ENCODE peak calls at places on chromosomes 11 and 22, in eight cellular contexts. R, U, M, N, V, Y, J and Z are unnamed samples.

GRCh38 chr11:70671083-70671482 is 272.8 kb downstream of the CTTN start:
- DNase-seq in R (no peak), U (no peak), M (no peak), N (no peak), V (no peak), Y (no peak), J (no peak), Z (no peak)

GRCh38 chr11:35045219-35045819 is 93.7 kb upstream of the CD44 start:
- DNase-seq in R (no peak), U (no peak), M (peak), N (peak), V (no peak), Y (no peak), J (no peak), Z (no peak)

GRCh38 chr11:121829159-121829643 is 286.8 kb downstream of the BLID start:
- DNase-seq in R (peak), U (no peak), M (peak), N (no peak), V (no peak), Y (no peak), J (peak), Z (no peak)

GRCh38 chr11:1771700-1772099 is 8.0 kb upstream of the CTSD start:
- DNase-seq in R (peak), U (no peak), M (no peak), N (peak), V (peak), Y (no peak), J (no peak), Z (no peak)

GRCh38 chr11:123202723-123203122 is 7.7 kb upstream of the CLMP start:
- DNase-seq in R (no peak), U (no peak), M (no peak), N (no peak), V (no peak), Y (no peak), J (peak), Z (no peak)

GRCh38 chr11:67504023-67504949 is 877 bp downstream of the PITPNM1 start:
- DNase-seq in R (peak), U (peak), M (peak), N (peak), V (no peak), Y (no peak), J (peak), Z (no peak)

GRCh38 chr11:9573775-9574555 is 495 bp downstream of the WEE1 start:
- DNase-seq in R (no peak), U (peak), M (peak), N (peak), V (peak), Y (no peak), J (peak), Z (no peak)

GRCh38 chr11:16945671-16946469 is 68.3 kb downstream of the PLEKHA7 start:
- DNase-seq in R (peak), U (peak), M (peak), N (peak), V (peak), Y (peak), J (peak), Z (no peak)

GRCh38 chr11:126537492-126537891 is 182.0 kb downstream of the ST3GAL4 start:
- DNase-seq in R (no peak), U (no peak), M (no peak), N (no peak), V (no peak), Y (no peak), J (no peak), Z (no peak)

GRCh38 chr22:39188809-39189208 is 36.3 kb upstream of the CBX7 start:
- DNase-seq in R (no peak), U (no peak), M (no peak), N (peak), V (no peak), Y (no peak), J (no peak), Z (no peak)

GRCh38 chr22:39183991-39184585 is 31.6 kb upstream of the CBX7 start:
- DNase-seq in R (peak), U (peak), M (no peak), N (peak), V (peak), Y (no peak), J (peak), Z (no peak)

GRCh38 chr22:39184586-39185577 is 32.4 kb upstream of the CBX7 start:
- DNase-seq in R (no peak), U (peak), M (no peak), N (peak), V (peak), Y (no peak), J (no peak), Z (no peak)

GRCh38 chr22:39182478-39183030 is 30.1 kb upstream of the CBX7 start:
- DNase-seq in R (no peak), U (no peak), M (no peak), N (peak), V (no peak), Y (no peak), J (no peak), Z (no peak)

DNA sequence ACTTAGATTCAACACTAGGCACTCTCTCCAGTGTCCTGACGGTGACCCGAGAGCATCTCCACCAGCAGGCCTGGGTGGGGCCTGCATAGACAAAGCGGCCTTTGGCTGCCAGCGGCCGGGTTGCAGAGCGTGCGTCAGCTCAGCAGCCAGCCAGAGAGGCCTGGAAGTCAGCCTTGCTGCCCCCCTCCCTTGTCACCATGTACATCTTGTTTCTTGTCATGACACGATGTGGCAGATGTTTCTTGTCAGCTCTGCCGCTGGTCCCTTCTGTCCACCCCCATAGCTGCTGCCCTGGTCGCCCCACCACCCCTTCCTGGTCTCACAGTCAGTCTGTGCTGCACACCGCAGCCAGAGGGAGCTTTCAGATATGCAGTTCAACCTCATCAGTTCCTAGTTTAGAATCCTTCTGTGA is 33.1 kb upstream of the CBX7 start:
- DNase-seq in R (no peak), U (peak), M (no peak), N (peak), V (peak), Y (peak), J (peak), Z (no peak)
- TF ChIP-seq CTCF in R (peak), U (no peak), M (peak), N (peak), V (peak), Y (peak), J (peak), Z (no peak)

GRCh38 chr11:104033561-104033960 is 2.9 kb upstream of the DDI1 start:
- DNase-seq in R (no peak), U (no peak), M (peak), N (no peak), V (no peak), Y (no peak), J (no peak), Z (no peak)
- H3K4me3 ChIP-seq in R (no peak), U (no peak), M (no peak), N (no peak), V (no peak), Y (no peak), J (no peak), Z (no peak)

GRCh38 chr11:92869716-92870115 is 99.7 kb upstream of the MTNR1B start:
- DNase-seq in R (no peak), U (no peak), M (no peak), N (no peak), V (no peak), Y (no peak), J (no peak), Z (no peak)
- TF ChIP-seq CTCF in R (no peak), U (no peak), M (no peak), N (no peak), V (no peak), Y (no peak), J (no peak), Z (no peak)

DNA sequence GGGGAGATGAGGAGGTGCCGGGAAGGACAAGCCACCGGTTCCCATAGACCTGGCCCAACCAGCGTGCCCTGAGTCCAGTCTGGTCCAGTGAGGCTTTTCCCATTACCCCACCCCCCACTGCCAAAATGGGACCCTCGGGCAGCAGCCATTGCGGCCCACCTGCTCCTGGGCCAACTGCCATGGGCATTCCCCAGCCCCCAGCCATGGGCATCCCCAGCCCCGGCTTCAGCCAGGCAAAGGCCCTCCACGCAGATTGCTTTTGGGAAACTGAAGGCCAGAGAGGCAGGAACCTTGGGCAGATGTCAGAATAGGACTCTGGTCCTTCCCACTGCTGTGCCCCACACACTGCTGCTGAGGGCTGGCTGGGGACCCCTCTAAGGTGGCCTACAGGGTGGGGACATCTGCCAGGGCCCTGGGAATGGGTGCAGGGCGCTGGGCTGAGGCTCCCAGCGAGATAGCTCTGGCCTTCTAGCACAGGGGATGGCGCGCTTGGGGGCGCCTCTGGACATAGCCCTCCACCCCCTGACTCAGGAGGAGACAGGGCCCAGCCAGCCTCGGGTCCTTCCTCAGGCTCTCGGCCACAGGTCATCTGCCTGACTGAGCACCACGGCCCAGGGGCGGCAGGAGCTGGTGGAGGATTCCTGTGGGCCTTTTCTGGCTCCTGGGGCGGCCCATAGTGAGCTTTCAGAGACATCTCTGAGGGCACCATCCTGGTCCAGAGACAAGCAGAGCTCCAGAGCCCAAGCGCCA is 4.9 kb downstream of the PIM3 start:
- DNase-seq in R (no peak), U (peak), M (peak), N (peak), V (peak), Y (no peak), J (peak), Z (no peak)
- H3K4me3 ChIP-seq in R (no peak), U (no peak), M (no peak), N (no peak), V (no peak), Y (no peak), J (no peak), Z (no peak)

GRCh38 chr22:44729391-44730012 is 22.9 kb upstream of the ARHGAP8 start:
- DNase-seq in R (peak), U (peak), M (peak), N (peak), V (no peak), Y (no peak), J (peak), Z (no peak)
- TF ChIP-seq CTCF in R (peak), U (no peak), M (peak), N (peak), V (peak), Y (no peak), J (no peak), Z (no peak)

GRCh38 chr11:36487619-36488018 is 22.5 kb downstream of the TRAF6 start:
- DNase-seq in R (no peak), U (no peak), M (no peak), N (no peak), V (no peak), Y (no peak), J (no peak), Z (no peak)
- H3K4me3 ChIP-seq in R (no peak), U (no peak), M (no peak), N (no peak), V (no peak), Y (no peak), J (no peak), Z (no peak)